ENCODE peak calls at places on chromosomes 2 and 18, in four cellular contexts. U is cardiac muscle cell, G is EH, P is iPS-NIHi11. Y is an unnamed sample.

GRCh38 chr18:35641467-35641866 is 59.9 kb downstream of the GALNT1 start:
- DNase-seq in P (no peak), G (no peak), U (no peak), Y (no peak)

GRCh38 chr2:198874502-198874858 is 583.3 kb downstream of the SATB2 start:
- DNase-seq in P (no peak), G (peak), U (no peak), Y (peak)

GRCh38 chr2:241613018-241613780 is 23.8 kb downstream of the THAP4 start:
- DNase-seq in P (no peak), U (no peak), G (no peak), Y (peak)

GRCh38 chr2:25073914-25074313 is 32.0 kb downstream of the EFR3B start:
- DNase-seq in P (no peak), U (no peak), G (no peak), Y (no peak)

GRCh38 chr2:71306762-71307161 is 24.8 kb upstream of the ZNF638 start:
- DNase-seq in P (peak), G (peak), U (no peak), Y (peak)

GRCh38 chr18:51890762-51891161 is 449.2 kb upstream of the DCC start:
- DNase-seq in G (peak), P (no peak), U (no peak), Y (peak)

GRCh38 chr2:29706171-29706690 is 215.2 kb downstream of the ALK start:
- DNase-seq in G (no peak), U (no peak), P (no peak), Y (peak)

GRCh38 chr2:201949036-201950012 is 84.3 kb upstream of the FZD7 start:
- DNase-seq in U (no peak), P (peak), G (peak), Y (no peak)

GRCh38 chr2:212974692-212975091 is 176.7 kb downstream of the IKZF2 start:
- DNase-seq in G (peak), U (no peak), P (no peak), Y (peak)

GRCh38 chr2:218643751-218644310 is 15.6 kb downstream of the ZNF142 start:
- DNase-seq in P (no peak), G (no peak), U (no peak), Y (no peak)

GRCh38 chr2:52220393-52220792 is 1188.5 kb upstream of the NRXN1 start:
- DNase-seq in G (no peak), P (peak), U (peak), Y (no peak)

GRCh38 chr18:62576277-62576676 is 53.5 kb downstream of the ZCCHC2 start:
- DNase-seq in P (no peak), G (no peak), U (no peak), Y (no peak)

GRCh38 chr2:135875491-135876065 is 665 bp downstream of the MCM6 start:
- DNase-seq in P (peak), U (peak), G (peak), Y (peak)

GRCh38 chr2:119680457-119681195 is 1.6 kb downstream of the TMEM177 start:
- DNase-seq in P (no peak), U (no peak), G (no peak), Y (no peak)

GRCh38 chr18:23627325-23627724 is 35.4 kb downstream of the ANKRD29 start:
- DNase-seq in G (peak), P (no peak), U (no peak), Y (peak)

GRCh38 chr2:57443985-57444501 is 602.6 kb upstream of the VRK2 start:
- DNase-seq in P (no peak), G (peak), U (no peak), Y (peak)

GRCh38 chr18:9665311-9665710 is 42.8 kb upstream of the RAB31 start:
- DNase-seq in U (no peak), P (no peak), G (no peak), Y (peak)

GRCh38 chr18:37282386-37283037 is 283.1 kb downstream of the CELF4 start:
- DNase-seq in G (no peak), P (peak), U (peak), Y (no peak)

GRCh38 chr2:21155365-21156136 is 31.8 kb downstream of the TDRD15 start:
- DNase-seq in G (no peak), U (no peak), P (no peak), Y (no peak)

GRCh38 chr2:135785032-135785431 is 43.4 kb downstream of the UBXN4 start:
- DNase-seq in P (no peak), G (no peak), U (no peak), Y (no peak)

GRCh38 chr2:241226723-241227634 is 38.5 kb downstream of the ANO7 start:
- DNase-seq in U (no peak), P (peak), G (no peak), Y (no peak)

GRCh38 chr2:159185401-159186130 is 100.9 kb downstream of the WDSUB1 start:
- DNase-seq in G (peak), P (peak), U (peak), Y (peak)

GRCh38 chr18:66495844-66496243 is 108.0 kb downstream of the CDH19 start:
- DNase-seq in U (peak), P (peak), G (no peak), Y (peak)

GRCh38 chr2:43481927-43482542 is 113.8 kb downstream of the THADA start:
- DNase-seq in G (no peak), P (no peak), U (no peak), Y (no peak)

GRCh38 chr2:14454102-14454676 is 178.3 kb upstream of the LRATD1 start:
- DNase-seq in P (no peak), U (no peak), G (no peak), Y (no peak)

GRCh38 chr2:106547104-106547503 is 59.9 kb downstream of the CD8B2 start:
- DNase-seq in G (peak), U (no peak), P (no peak), Y (no peak)

GRCh38 chr2:170022692-170023091 is 155.3 kb upstream of the MYO3B start:
- DNase-seq in U (no peak), G (peak), P (no peak), Y (peak)

GRCh38 chr2:161019311-161019710 is 140.9 kb upstream of the TANK start:
- DNase-seq in U (no peak), G (no peak), P (no peak), Y (no peak)

GRCh38 chr2:47554311-47554905 is 151.5 kb downstream of the MSH2 start:
- DNase-seq in U (no peak), G (no peak), P (no peak), Y (peak)

GRCh38 chr2:190648289-190649034 is 421 bp upstream of the NAB1 start:
- DNase-seq in U (peak), G (peak), P (peak), Y (peak)

GRCh38 chr2:108594982-108595464 is 60.8 kb downstream of the LIMS1 start:
- DNase-seq in G (peak), P (no peak), U (peak), Y (peak)

GRCh38 chr2:239131521-239131920 is 269.3 kb downstream of the HDAC4 start:
- DNase-seq in G (no peak), P (no peak), U (no peak), Y (no peak)

GRCh38 chr2:224160917-224161316 is 121.8 kb upstream of the SERPINE2 start:
- DNase-seq in U (no peak), P (no peak), G (peak), Y (peak)

GRCh38 chr2:70726186-70726585 is 41.8 kb downstream of the ADD2 start:
- DNase-seq in P (no peak), U (no peak), G (no peak), Y (no peak)

GRCh38 chr18:8354304-8354703 is 254.9 kb upstream of the RAB12 start:
- DNase-seq in G (no peak), P (no peak), U (no peak), Y (no peak)

GRCh38 chr18:12391487-12392136 is 14.6 kb upstream of the AFG3L2 start:
- DNase-seq in U (peak), G (peak), P (peak), Y (peak)

Y was measured in astrocyte.